ENCODE peak calls at places on chromosome 1, in eight cellular contexts. One of them, this sample, is unnamed.

GRCh38 chr1:27614625-27615344 is 10.8 kb upstream of the AHDC1 start:
- DNase-seq in right lobe of liver: no peak
- DNase-seq in AG10803: no peak
- DNase-seq in cardiac muscle cell: peak; percentile 52
- DNase-seq in left ventricle myocardium inferior: no peak
- DNase-seq in endodermal cell: peak; percentile 92
- DNase-seq in AG09309: no peak
- DNase-seq in heart right ventricle: no peak
- DNase-seq in this sample: no peak

GRCh38 chr1:172753964-172754363 is 95.1 kb downstream of the FASLG start:
- DNase-seq in right lobe of liver: no peak
- DNase-seq in AG10803: no peak
- DNase-seq in cardiac muscle cell: no peak
- DNase-seq in left ventricle myocardium inferior: no peak
- DNase-seq in endodermal cell: no peak
- DNase-seq in AG09309: no peak
- DNase-seq in heart right ventricle: no peak
- DNase-seq in this sample: no peak

GRCh38 chr1:20380616-20381035 is 90.0 kb downstream of the VWA5B1 start:
- DNase-seq in right lobe of liver: no peak
- DNase-seq in AG10803: peak; percentile 94
- DNase-seq in cardiac muscle cell: no peak
- DNase-seq in left ventricle myocardium inferior: no peak
- DNase-seq in endodermal cell: no peak
- DNase-seq in AG09309: peak; percentile 73
- DNase-seq in heart right ventricle: no peak
- DNase-seq in this sample: peak; percentile 48

GRCh38 chr1:2210084-2210653 is 15.6 kb upstream of the FAAP20 start:
- DNase-seq in right lobe of liver: no peak
- DNase-seq in AG10803: no peak
- DNase-seq in cardiac muscle cell: no peak
- DNase-seq in left ventricle myocardium inferior: no peak
- DNase-seq in endodermal cell: peak; percentile 66
- DNase-seq in AG09309: no peak
- DNase-seq in heart right ventricle: peak; percentile 4
- DNase-seq in this sample: no peak

GRCh38 chr1:89821322-89822108 is 683 bp downstream of the LRRC8D start:
- DNase-seq in right lobe of liver: peak; percentile 61
- DNase-seq in AG10803: no peak
- DNase-seq in cardiac muscle cell: peak; percentile 64
- DNase-seq in left ventricle myocardium inferior: peak; percentile 51
- DNase-seq in endodermal cell: peak; percentile 86
- DNase-seq in AG09309: no peak
- DNase-seq in heart right ventricle: peak; percentile 23
- DNase-seq in this sample: no peak

GRCh38 chr1:185808675-185809074 is 74.5 kb downstream of the HMCN1 start:
- DNase-seq in right lobe of liver: no peak
- DNase-seq in AG10803: peak; percentile 60
- DNase-seq in cardiac muscle cell: no peak
- DNase-seq in left ventricle myocardium inferior: no peak
- DNase-seq in endodermal cell: no peak
- DNase-seq in AG09309: no peak
- DNase-seq in heart right ventricle: no peak
- DNase-seq in this sample: no peak

GRCh38 chr1:44019398-44020044 is 11.7 kb downstream of the SLC6A9 start:
- DNase-seq in right lobe of liver: no peak
- DNase-seq in AG10803: no peak
- DNase-seq in cardiac muscle cell: no peak
- DNase-seq in left ventricle myocardium inferior: no peak
- DNase-seq in endodermal cell: no peak
- DNase-seq in AG09309: no peak
- DNase-seq in heart right ventricle: no peak
- DNase-seq in this sample: no peak

GRCh38 chr1:214248294-214249082 is 32.5 kb upstream of the SMYD2 start:
- DNase-seq in right lobe of liver: no peak
- DNase-seq in AG10803: no peak
- DNase-seq in cardiac muscle cell: no peak
- DNase-seq in left ventricle myocardium inferior: no peak
- DNase-seq in endodermal cell: no peak
- DNase-seq in AG09309: no peak
- DNase-seq in heart right ventricle: no peak
- DNase-seq in this sample: no peak

GRCh38 chr1:7561331-7561921 is 209.7 kb upstream of the VAMP3 start:
- DNase-seq in right lobe of liver: no peak
- DNase-seq in AG10803: no peak
- DNase-seq in cardiac muscle cell: peak; percentile 62
- DNase-seq in left ventricle myocardium inferior: no peak
- DNase-seq in endodermal cell: peak; percentile 94
- DNase-seq in AG09309: no peak
- DNase-seq in heart right ventricle: no peak
- DNase-seq in this sample: no peak

GRCh38 chr1:8448906-8449661 is 131.2 kb downstream of the SLC45A1 start:
- DNase-seq in right lobe of liver: no peak
- DNase-seq in AG10803: peak; percentile 67
- DNase-seq in cardiac muscle cell: peak; percentile 25
- DNase-seq in left ventricle myocardium inferior: no peak
- DNase-seq in endodermal cell: no peak
- DNase-seq in AG09309: no peak
- DNase-seq in heart right ventricle: peak; percentile 31
- DNase-seq in this sample: no peak

GRCh38 chr1:119141020-119141424 is 569 bp upstream of the WARS2 start:
- DNase-seq in right lobe of liver: peak; percentile 21
- DNase-seq in AG10803: peak; percentile 42
- DNase-seq in cardiac muscle cell: no peak
- DNase-seq in left ventricle myocardium inferior: peak; percentile 22
- DNase-seq in endodermal cell: peak; percentile 77
- DNase-seq in AG09309: no peak
- DNase-seq in heart right ventricle: peak; percentile 12
- DNase-seq in this sample: no peak

DNA sequence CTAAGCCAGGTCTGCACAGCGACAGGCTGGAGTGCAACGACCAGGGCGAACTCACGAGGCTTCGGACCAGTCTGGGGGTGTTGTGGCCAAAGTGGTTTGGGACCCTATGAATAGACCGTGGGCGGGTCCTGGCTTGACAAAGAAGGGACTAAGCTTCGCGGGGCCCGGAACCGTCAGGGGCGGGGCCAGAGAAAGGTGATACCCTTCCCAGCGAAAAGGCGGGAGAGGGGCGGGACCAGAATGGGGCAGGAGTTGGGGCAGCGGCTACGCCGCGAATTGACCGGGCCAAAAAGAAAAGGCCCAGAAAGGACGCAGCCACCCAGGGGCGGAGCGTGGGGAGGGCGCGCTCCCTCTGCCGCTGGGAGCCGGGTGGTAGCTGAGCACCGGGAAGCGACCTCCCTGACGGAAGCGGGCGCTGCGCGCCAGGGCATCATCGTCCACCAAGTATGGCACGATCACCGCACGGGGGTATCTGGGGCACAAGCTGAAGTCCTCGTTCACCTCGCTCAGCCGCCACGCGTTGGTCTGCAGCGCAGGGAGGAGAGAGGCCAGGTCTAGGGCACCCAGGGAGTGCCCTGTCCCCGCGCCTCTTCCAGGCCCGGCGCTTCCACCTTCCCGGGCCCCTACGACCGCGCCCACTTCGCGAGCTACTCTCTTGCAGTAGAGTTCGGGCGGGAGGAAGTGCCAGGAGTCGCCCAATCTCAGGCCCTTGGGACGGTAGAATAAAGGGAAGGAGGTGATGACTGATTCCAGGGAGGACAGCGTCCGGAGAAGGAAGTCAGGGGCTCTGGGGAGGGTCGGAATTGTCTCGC is 6.7 kb upstream of the FAM167B start:
- DNase-seq in right lobe of liver: peak; percentile 76
- DNase-seq in AG10803: peak; percentile 43
- DNase-seq in cardiac muscle cell: peak; percentile 89
- DNase-seq in left ventricle myocardium inferior: peak; percentile 73
- DNase-seq in endodermal cell: peak; percentile 97
- DNase-seq in AG09309: no peak
- DNase-seq in heart right ventricle: peak; percentile 68
- DNase-seq in this sample: no peak
- TF ChIP-seq CTCF in right lobe of liver: no peak
- TF ChIP-seq CTCF in AG10803: peak; percentile 36
- TF ChIP-seq CTCF in cardiac muscle cell: peak; percentile 27
- TF ChIP-seq CTCF in left ventricle myocardium inferior: peak; percentile 47
- TF ChIP-seq CTCF in endodermal cell: peak; percentile 45
- TF ChIP-seq CTCF in AG09309: peak; percentile 34
- TF ChIP-seq CTCF in heart right ventricle: peak; percentile 29
- TF ChIP-seq CTCF in this sample: no peak

DNA sequence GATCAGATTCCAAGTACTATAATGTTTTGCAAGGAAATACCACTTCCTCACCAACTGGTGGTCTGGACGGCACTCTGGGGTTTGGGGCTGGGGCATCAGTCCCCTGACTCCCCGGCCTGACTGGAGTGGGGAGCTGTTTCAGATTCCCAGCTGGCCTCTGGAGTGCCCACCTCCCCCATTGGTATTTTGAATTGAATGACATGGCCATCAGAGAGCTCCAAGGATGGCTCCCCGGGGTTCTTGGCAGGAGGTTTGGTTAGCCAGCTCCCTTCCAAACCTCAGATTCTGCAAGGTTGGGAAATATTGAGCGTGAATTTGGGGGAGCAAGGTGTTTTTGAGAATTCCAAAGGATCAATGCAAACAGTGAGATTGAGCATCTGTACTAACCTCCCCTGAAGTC is 2.2 kb upstream of the INAVA start:
- DNase-seq in right lobe of liver: no peak
- DNase-seq in AG10803: no peak
- DNase-seq in cardiac muscle cell: no peak
- DNase-seq in left ventricle myocardium inferior: no peak
- DNase-seq in endodermal cell: peak; percentile 70
- DNase-seq in AG09309: no peak
- DNase-seq in heart right ventricle: no peak
- DNase-seq in this sample: no peak
- H3K4me3 ChIP-seq in right lobe of liver: no peak overlapping the region
- H3K4me3 ChIP-seq in AG10803: no peak overlapping the region
- H3K4me3 ChIP-seq in cardiac muscle cell: no peak overlapping the region
- H3K4me3 ChIP-seq in left ventricle myocardium inferior: no peak overlapping the region
- H3K4me3 ChIP-seq in endodermal cell: peak overlapping the region; percentile 91
- H3K4me3 ChIP-seq in AG09309: no peak overlapping the region
- H3K4me3 ChIP-seq in heart right ventricle: no peak overlapping the region
- H3K4me3 ChIP-seq in this sample: no peak overlapping the region

DNA sequence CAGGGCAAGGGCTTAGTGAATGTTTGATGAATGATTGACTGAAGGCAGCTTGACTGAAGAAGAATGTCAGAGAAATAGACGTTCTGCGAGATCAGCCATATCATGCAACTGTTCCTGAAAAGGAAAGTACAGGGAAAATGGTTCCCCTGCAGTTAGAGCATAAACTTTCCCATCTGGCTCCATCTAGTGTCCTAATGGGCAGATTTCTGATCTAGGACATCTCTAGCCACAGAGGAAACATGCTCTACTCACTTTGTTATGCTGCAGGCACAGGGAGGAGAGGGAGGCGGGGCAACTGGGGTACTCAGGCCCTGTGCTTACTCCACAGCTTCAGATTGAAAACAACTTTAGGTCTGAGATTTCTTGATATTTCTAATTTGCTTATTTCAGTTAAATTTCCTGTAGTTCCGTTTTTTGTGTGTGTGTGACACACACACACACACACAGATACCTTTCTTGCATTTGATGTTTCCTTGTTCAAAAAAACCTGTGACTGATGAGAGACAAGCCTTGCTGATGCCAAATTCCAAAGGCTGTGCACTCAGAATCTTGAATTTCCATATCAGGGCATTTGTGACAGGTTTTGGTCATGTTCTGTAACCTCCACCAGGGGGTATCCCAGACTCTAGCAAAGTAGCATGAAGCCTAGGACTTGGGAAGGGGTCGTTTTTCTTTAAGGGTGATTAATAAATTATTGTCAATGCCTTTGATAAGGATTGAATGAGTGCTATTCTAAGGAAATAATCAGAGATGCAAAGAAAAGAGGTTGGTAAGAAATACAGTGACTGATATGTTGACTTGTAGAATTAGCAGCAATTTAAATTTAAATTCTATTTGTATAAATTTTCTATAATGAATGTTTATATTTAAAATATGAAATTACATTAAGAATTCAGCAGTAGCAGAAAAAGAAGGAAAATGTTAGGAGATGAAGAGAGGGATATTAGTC is 139.7 kb upstream of the BEND5 start:
- DNase-seq in right lobe of liver: no peak
- DNase-seq in AG10803: peak; percentile 79
- DNase-seq in cardiac muscle cell: peak; percentile 23
- DNase-seq in left ventricle myocardium inferior: no peak
- DNase-seq in endodermal cell: peak; percentile 83
- DNase-seq in AG09309: peak; percentile 32
- DNase-seq in heart right ventricle: no peak
- DNase-seq in this sample: peak; percentile 15
- TF ChIP-seq CTCF in right lobe of liver: peak; percentile 49
- TF ChIP-seq CTCF in AG10803: peak; percentile 83
- TF ChIP-seq CTCF in cardiac muscle cell: peak; percentile 52
- TF ChIP-seq CTCF in left ventricle myocardium inferior: peak; percentile 38
- TF ChIP-seq CTCF in endodermal cell: peak; percentile 76
- TF ChIP-seq CTCF in AG09309: peak; percentile 65
- TF ChIP-seq CTCF in heart right ventricle: peak; percentile 35
- TF ChIP-seq CTCF in this sample: peak; percentile 41

DNA sequence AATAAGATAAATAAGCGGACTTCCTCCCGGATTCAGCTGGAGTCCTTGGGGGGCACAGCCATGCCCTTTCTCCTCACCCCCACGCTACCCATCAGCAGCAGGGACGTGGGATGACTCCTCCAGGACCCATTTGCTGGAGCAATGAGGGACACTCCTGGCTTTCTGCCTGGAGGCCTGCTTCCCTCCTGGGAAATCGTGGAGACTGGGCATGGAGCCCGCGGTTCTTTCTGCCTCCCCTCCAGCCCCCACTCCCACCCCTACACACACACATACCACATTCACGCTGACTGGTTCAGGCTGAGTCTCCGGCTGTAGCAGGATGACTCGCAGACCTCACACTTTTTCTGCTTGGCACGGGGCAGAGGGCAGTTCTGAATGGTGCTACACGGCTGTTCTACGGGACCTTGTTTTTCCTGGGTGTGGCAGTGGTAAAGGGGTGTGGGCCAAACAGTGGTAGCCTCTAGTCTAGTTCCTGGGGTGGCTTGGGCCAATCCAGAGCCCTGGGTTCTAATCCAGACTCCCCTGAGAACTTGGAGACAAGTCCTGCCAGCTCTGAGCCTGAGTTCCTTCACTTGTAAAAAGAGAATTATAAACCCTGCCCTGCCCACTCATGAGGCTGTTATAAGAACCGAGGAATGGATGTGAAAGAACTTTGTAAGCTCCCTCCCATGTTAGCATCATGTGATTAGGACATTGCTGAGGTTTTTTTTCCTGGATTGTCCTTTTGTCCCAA is 131.2 kb downstream of the RRAGC start:
- DNase-seq in right lobe of liver: peak; percentile 66
- DNase-seq in AG10803: peak; percentile 60
- DNase-seq in cardiac muscle cell: no peak
- DNase-seq in left ventricle myocardium inferior: peak; percentile 53
- DNase-seq in endodermal cell: peak; percentile 61
- DNase-seq in AG09309: peak; percentile 35
- DNase-seq in heart right ventricle: peak; percentile 55
- DNase-seq in this sample: peak; percentile 22
- H3K4me3 ChIP-seq in right lobe of liver: no peak overlapping the region
- H3K4me3 ChIP-seq in AG10803: no peak overlapping the region
- H3K4me3 ChIP-seq in cardiac muscle cell: no peak overlapping the region
- H3K4me3 ChIP-seq in left ventricle myocardium inferior: peak overlapping the region; percentile 10
- H3K4me3 ChIP-seq in endodermal cell: no peak overlapping the region
- H3K4me3 ChIP-seq in AG09309: no peak overlapping the region
- H3K4me3 ChIP-seq in heart right ventricle: no peak overlapping the region
- H3K4me3 ChIP-seq in this sample: no peak overlapping the region

GRCh38 chr1:41355356-41355755 is 5.9 kb upstream of the FOXO6 start:
- DNase-seq in right lobe of liver: no peak
- DNase-seq in AG10803: no peak
- DNase-seq in cardiac muscle cell: no peak
- DNase-seq in left ventricle myocardium inferior: no peak
- DNase-seq in endodermal cell: peak; percentile 12
- DNase-seq in AG09309: no peak
- DNase-seq in heart right ventricle: no peak
- DNase-seq in this sample: no peak
- TF ChIP-seq CTCF in right lobe of liver: no peak
- TF ChIP-seq CTCF in AG10803: no peak
- TF ChIP-seq CTCF in cardiac muscle cell: no peak
- TF ChIP-seq CTCF in left ventricle myocardium inferior: no peak
- TF ChIP-seq CTCF in endodermal cell: no peak
- TF ChIP-seq CTCF in AG09309: no peak
- TF ChIP-seq CTCF in heart right ventricle: no peak
- TF ChIP-seq CTCF in this sample: no peak